ENCODE peak calls at places on chromosomes 7 and 10, in seven cellular contexts. F, P, A, E, G, J and C are unnamed samples.

GRCh38 chr10:125120046-125120710 is 40.2 kb downstream of the CTBP2 start:
- DNase-seq in E (peak; percentile 79), J (no peak), P (peak; percentile 54), A (no peak), G (no peak), F (no peak), C (no peak)

GRCh38 chr10:44391981-44392380 is 7.1 kb upstream of the CXCL12 start:
- DNase-seq in A (no peak), G (no peak), E (no peak), J (no peak), F (no peak), P (no peak), C (no peak)

GRCh38 chr10:73871915-73872710 is 2.2 kb downstream of the CAMK2G start:
- DNase-seq in P (peak; percentile 36), J (no peak), A (no peak), E (no peak), G (peak; percentile 79), F (no peak), C (no peak)

GRCh38 chr10:100327007-100327700 is 2.9 kb downstream of the PKD2L1 start:
- DNase-seq in E (no peak), A (peak; percentile 90), J (no peak), F (no peak), G (peak; percentile 23), P (peak; percentile 10), C (no peak)

GRCh38 chr10:11339660-11340059 is 271.8 kb downstream of the USP6NL start:
- DNase-seq in A (no peak), F (no peak), E (no peak), G (no peak), P (no peak), J (no peak), C (no peak)

GRCh38 chr7:39529582-39529981 is 36.6 kb upstream of the YAE1 start:
- DNase-seq in E (no peak), P (no peak), A (no peak), G (no peak), F (no peak), J (no peak), C (no peak)

GRCh38 chr10:58972576-58973234 is 203.7 kb upstream of the PHYHIPL start:
- DNase-seq in J (no peak), F (no peak), G (no peak), E (no peak), P (no peak), A (no peak), C (no peak)

GRCh38 chr10:110399163-110400094 is 94.7 kb upstream of the SMNDC1 start:
- DNase-seq in G (no peak), J (no peak), E (peak; percentile 98), A (no peak), P (peak; percentile 99), F (no peak), C (peak; percentile 48)

GRCh38 chr7:116788542-116789197 is 73.7 kb upstream of the CAPZA2 start:
- DNase-seq in F (no peak), J (no peak), E (no peak), G (no peak), A (no peak), P (peak; percentile 58), C (no peak)

GRCh38 chr7:49247759-49248158 is 323.4 kb downstream of the CDC14C start:
- DNase-seq in P (no peak), E (no peak), F (no peak), J (no peak), A (no peak), G (no peak), C (no peak)
- H3K4me1 ChIP-seq in P (no peaks in the 10 kb centered on the region), E (no peaks in the 10 kb centered on the region), F (no peaks in the 10 kb centered on the region), J (no peaks in the 10 kb centered on the region), A (no peaks in the 10 kb centered on the region), G (no peaks in the 10 kb centered on the region), C (no peaks in the 10 kb centered on the region)

DNA sequence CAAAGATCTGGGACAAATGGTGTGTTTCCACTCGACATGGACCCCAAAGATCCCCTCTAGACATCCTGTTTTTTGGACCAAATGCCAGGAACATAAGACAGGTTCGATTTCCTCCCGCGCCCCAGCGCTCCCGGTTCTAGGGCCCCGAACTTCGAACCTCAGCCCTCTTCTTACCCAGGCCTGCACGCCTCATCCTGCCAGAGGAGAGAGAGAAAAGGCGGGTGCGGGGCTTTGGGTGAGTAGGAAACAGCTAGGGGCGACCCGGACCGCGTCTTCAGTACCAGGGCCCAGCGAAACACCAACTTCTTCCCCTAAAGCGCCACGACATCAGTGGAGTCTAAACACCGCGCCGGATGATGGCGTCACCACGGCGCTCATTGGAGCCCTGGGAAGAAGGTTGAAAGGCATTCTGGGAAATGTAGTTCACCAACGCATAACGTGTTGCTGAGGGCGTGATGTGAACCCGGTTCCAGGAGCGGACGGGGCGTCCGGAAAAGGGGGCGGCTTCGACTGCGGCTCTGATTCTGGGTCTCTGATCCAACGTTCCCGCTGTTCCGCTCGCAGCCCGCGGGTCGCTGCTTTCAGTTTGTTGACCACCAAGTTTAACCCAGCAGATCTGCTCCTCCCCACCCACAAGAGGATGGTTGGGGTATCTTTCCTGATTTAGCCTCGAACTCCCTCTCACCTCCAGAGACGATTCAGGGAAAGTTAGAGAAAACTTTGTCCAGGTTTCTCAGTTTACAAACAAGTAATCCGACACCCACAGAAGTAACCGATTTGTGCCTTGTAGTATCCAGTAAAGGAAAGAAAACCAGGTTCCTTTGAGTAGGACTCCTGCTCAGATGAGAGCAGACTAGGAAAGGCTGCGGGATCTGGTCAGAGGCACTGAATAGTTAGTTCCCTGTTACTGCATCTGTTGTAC is at the start of gene BET1:
- DNase-seq in E (peak; percentile 96), G (peak; percentile 96), F (peak; percentile 97), J (peak; percentile 94), A (peak; percentile 82), P (peak; percentile 97), C (peak; percentile 98)
- TF ChIP-seq POLR2A in E (peak; percentile 68), G (peak; percentile 64), F (no peak), J (peak; percentile 51), A (peak; percentile 86), P (peak; percentile 84), C (no peak)

GRCh38 chr7:45027774-45028114 is 27.7 kb downstream of the CCM2 start:
- DNase-seq in F (no peak), P (no peak), G (no peak), E (no peak), A (no peak), J (no peak), C (no peak)
- H3K4me1 ChIP-seq in F (no peaks in the 10 kb centered on the region), P (peaks cover 8% of the 10 kb centered on the region), G (peaks cover 10% of the 10 kb centered on the region), E (no peaks in the 10 kb centered on the region), A (peaks cover 38% of the 10 kb centered on the region), J (no peaks in the 10 kb centered on the region), C (no peaks in the 10 kb centered on the region)

GRCh38 chr7:44962483-44963251 is 16.1 kb downstream of the MYO1G start:
- DNase-seq in A (no peak), J (no peak), G (no peak), P (no peak), E (no peak), F (peak; percentile 53), C (peak; percentile 59)
- TF ChIP-seq POLR2A in A (peak; percentile 64), J (no peak), G (no peak), P (no peak), E (no peak), F (no peak), C (no peak)

GRCh38 chr7:26547156-26547555 is 255.5 kb downstream of the SNX10 start:
- DNase-seq in A (no peak), E (no peak), J (no peak), G (no peak), P (no peak), F (no peak), C (no peak)

GRCh38 chr7:26553128-26553527 is 261.5 kb downstream of the SNX10 start:
- DNase-seq in E (no peak), A (no peak), P (no peak), G (no peak), J (no peak), F (no peak), C (no peak)

GRCh38 chr7:26551740-26552139 is 260.1 kb downstream of the SNX10 start:
- DNase-seq in P (no peak), E (no peak), A (no peak), J (no peak), F (no peak), G (no peak), C (no peak)

GRCh38 chr7:26550492-26550891 is 258.8 kb downstream of the SNX10 start:
- DNase-seq in G (no peak), A (no peak), P (no peak), E (no peak), J (no peak), F (no peak), C (no peak)

DNA sequence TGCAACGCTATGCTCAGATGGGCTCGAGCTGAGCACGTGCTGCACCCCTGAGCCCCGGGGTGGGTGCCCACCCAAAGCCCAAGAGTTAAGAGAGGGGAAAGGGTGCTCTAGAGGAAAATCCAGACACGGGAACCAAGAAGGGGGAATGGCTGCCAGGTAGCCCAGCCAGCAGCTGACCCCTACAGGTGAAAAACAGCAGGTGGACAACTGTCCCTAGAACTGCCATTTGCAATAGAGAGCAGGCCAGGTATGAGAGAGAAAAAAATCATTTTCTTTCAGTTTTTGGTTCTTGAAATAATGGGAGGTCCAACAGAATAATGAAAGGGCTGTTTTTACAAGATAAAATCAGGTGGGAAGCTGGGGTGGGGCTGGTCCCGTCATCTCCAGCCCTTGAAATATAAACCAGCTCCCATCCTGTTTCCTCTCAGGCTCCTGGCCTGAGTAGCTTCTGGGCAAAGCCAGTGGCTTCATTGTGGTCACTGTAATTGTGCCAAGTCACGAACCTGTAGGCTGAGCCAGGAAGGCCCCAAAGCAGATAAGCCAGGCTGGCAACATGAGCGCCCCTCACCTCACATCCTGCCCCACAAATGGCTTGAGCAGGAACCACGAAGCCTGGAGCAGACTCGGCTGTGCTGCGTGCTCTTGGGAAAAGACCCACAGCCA is 257.8 kb downstream of the SNX10 start:
- DNase-seq in A (no peak), P (no peak), E (no peak), F (no peak), G (no peak), J (no peak), C (no peak)
- H3K4me1 ChIP-seq in A (no peaks in the 10 kb centered on the region), P (no peaks in the 10 kb centered on the region), E (no peaks in the 10 kb centered on the region), F (peaks cover 5% of the 10 kb centered on the region), G (peaks cover 3% of the 10 kb centered on the region), J (no peaks in the 10 kb centered on the region), C (no peaks in the 10 kb centered on the region)

DNA sequence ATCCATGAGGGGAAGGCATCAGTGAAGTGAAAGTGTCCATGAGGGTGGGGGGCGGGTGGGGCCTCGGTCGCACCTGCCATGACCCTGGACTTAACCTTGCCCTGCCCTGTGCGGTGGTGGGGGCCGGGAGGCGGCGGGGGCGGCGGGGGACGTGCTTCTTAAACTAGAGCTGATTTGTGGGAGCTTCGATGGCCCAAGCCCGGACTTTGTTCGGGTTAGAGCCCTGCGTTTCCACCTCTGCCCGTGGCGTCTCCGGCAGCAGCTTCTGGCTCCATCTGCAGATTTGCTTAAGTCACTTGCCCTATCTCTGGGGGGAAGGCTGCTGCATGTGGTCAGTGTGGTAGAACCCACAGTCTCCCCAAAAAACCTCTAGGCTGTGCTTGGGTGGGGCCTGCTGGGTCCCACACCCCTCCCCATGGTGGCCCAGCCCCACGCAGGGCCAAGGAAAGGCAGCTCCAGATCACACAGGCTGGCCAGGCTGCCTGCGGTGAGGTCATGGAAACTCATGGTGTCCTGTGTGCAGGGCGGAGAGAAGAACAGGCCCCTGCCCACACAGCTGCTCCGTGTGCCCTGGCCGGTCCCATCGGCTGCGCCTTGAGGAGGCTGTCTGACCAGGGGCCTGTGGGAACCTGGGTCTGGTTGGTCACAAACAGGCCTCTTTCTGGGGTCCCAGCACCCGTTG is 93.2 kb downstream of the INPP5A start:
- DNase-seq in A (no peak), P (no peak), E (no peak), J (no peak), G (peak; percentile 49), F (peak; percentile 92), C (peak; percentile 82)
- TF ChIP-seq POLR2A in A (no peak), P (no peak), E (no peak), J (no peak), G (no peak), F (no peak), C (no peak)

GRCh38 chr7:158327571-158328180 is 259.9 kb downstream of the PTPRN2 start:
- DNase-seq in E (no peak), G (no peak), J (no peak), P (no peak), A (no peak), F (no peak), C (no peak)
- H3K4me1 ChIP-seq in E (no peaks in the 10 kb centered on the region), G (no peaks in the 10 kb centered on the region), J (no peaks in the 10 kb centered on the region), P (no peaks in the 10 kb centered on the region), A (no peaks in the 10 kb centered on the region), F (no peaks in the 10 kb centered on the region), C (no peaks in the 10 kb centered on the region)